ENCODE peak calls at places on chromosomes 11 and 22, in nine cellular contexts. X is M059J; J is T-helper 2 cell; U is head of caudate nucleus; D is left kidney; H is DMS79; Z is activated CD4-positive, alpha-beta T cell treated with anti-CD3 and anti-CD28 coated beads, Interleukin-2, amount 50 U/mL, for 1 hour; M is HTR-8/SVneo; O is HCEC 1CT. F is an unnamed sample.

GRCh38 chr22:38220653-38221386 is 19.0 kb downstream of the MAFF start:
- DNase-seq in U (no peak), J (no peak), H (no peak), X (no peak), Z (no peak), M (no peak), O (no peak), D (no peak), F (no peak)

GRCh38 chr22:32880061-32880460 is 78.6 kb downstream of the TIMP3 start:
- DNase-seq in Z (no peak), D (no peak), J (no peak), M (no peak), H (no peak), U (no peak), O (no peak), X (peak), F (no peak)

GRCh38 chr11:47359586-47359985 is 7.1 kb upstream of the MYBPC3 start:
- DNase-seq in D (no peak), H (no peak), X (no peak), O (no peak), Z (no peak), J (no peak), U (no peak), M (no peak), F (no peak)

GRCh38 chr11:67691149-67691548 is 16.7 kb upstream of the ALDH3B2 start:
- DNase-seq in Z (no peak), H (no peak), D (no peak), O (peak), X (no peak), M (no peak), U (no peak), J (no peak), F (no peak)

GRCh38 chr11:122105009-122105828 is 10.8 kb downstream of the BLID start:
- DNase-seq in X (peak), M (no peak), U (no peak), D (no peak), H (no peak), O (no peak), Z (no peak), J (no peak), F (no peak)

GRCh38 chr11:33256031-33256807 is 962 bp upstream of the HIPK3 start:
- DNase-seq in D (peak), U (no peak), X (peak), M (no peak), J (no peak), O (peak), H (no peak), Z (no peak), F (no peak)

GRCh38 chr11:44595964-44596381 is 30.5 kb downstream of the CD82 start:
- DNase-seq in J (no peak), O (no peak), X (no peak), M (no peak), Z (no peak), D (no peak), U (peak), H (no peak), F (no peak)

GRCh38 chr11:46239801-46240061 is 37.7 kb upstream of the CREB3L1 start:
- DNase-seq in O (peak), H (no peak), J (no peak), Z (no peak), M (no peak), D (no peak), U (no peak), X (peak), F (no peak)

GRCh38 chr22:23403152-23403719 is 176.9 kb downstream of the IGLL1 start:
- DNase-seq in H (no peak), X (no peak), M (no peak), Z (no peak), J (no peak), O (no peak), U (no peak), D (no peak), F (no peak)

GRCh38 chr22:50207383-50208031 is 6.7 kb downstream of the SELENOO start:
- DNase-seq in D (no peak), J (no peak), U (no peak), X (no peak), Z (no peak), H (no peak), M (no peak), O (no peak), F (no peak)

GRCh38 chr11:106424111-106424510 is 346.6 kb downstream of the AASDHPPT start:
- DNase-seq in X (peak), J (no peak), Z (no peak), U (no peak), D (no peak), H (no peak), M (no peak), O (peak), F (no peak)

GRCh38 chr22:20131856-20132685 is 467 bp downstream of the ZDHHC8 start:
- DNase-seq in Z (no peak), X (no peak), H (no peak), U (no peak), O (no peak), M (no peak), J (no peak), D (peak), F (peak)